ENCODE peak calls at places on chromosomes 2 and 18, in eight cellular contexts. E is suprapubic skin, Y is breast epithelium, X is heart left ventricle, J is adrenal gland, S is A549, V is ovary, G is NB4. I is an unnamed sample.

GRCh38 chr2:40341198-40341597 is 110.7 kb downstream of the SLC8A1 start:
- DNase-seq in E (no peak), G (no peak), S (no peak), J (no peak), Y (no peak), V (no peak), X (no peak), I (no peak)

GRCh38 chr18:51151568-51152511 is 45.6 kb downstream of the MEX3C start:
- DNase-seq in E (no peak), S (no peak), X (no peak), G (peak), Y (no peak), J (no peak), V (no peak), I (peak)

GRCh38 chr2:171480908-171481307 is 41.4 kb upstream of the CYBRD1 start:
- DNase-seq in Y (no peak), X (no peak), G (no peak), V (no peak), E (no peak), J (no peak), S (no peak), I (no peak)

GRCh38 chr18:68428026-68428425 is 286.9 kb downstream of the TMX3 start:
- DNase-seq in J (no peak), S (no peak), E (no peak), V (no peak), Y (no peak), X (no peak), G (no peak), I (no peak)

GRCh38 chr2:236896677-236897076 is 189.0 kb upstream of the COPS8 start:
- DNase-seq in Y (no peak), J (no peak), X (no peak), V (no peak), E (no peak), S (no peak), G (no peak), I (no peak)

GRCh38 chr2:38446972-38447561 is 70.0 kb upstream of the ATL2 start:
- DNase-seq in V (no peak), Y (peak), J (no peak), G (no peak), X (no peak), S (no peak), E (no peak), I (no peak)

GRCh38 chr2:108324531-108325256 is 36.0 kb downstream of the SULT1C2 start:
- DNase-seq in S (peak), E (no peak), Y (no peak), V (no peak), J (no peak), X (no peak), G (no peak), I (no peak)

GRCh38 chr2:200188851-200189250 is 117.6 kb upstream of the SPATS2L start:
- DNase-seq in E (no peak), G (no peak), Y (no peak), X (no peak), S (no peak), V (no peak), J (no peak), I (no peak)

DNA sequence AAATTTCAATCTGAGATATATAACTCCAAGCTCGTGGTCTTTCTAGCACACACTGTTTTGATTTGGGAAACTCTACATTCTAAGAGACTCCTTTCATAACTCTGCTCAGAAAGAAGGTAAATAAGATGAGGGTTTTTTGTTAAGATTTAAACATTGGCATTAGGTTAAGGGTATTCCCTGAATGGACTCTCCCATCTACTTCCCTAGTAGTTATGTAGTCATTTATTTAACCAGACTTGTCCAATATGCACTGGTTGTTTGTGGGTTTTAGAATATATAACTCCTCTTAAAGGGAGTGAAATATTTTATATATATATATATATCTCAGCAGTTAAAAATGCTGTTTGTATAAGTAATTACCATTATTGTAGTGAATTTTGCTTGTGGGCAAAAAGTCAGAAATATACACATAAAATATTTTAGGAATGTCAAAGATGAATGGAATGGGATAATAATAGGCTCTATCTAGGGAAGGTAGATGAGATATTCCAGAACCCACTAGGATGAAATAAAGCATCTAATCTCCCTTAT is 61.5 kb upstream of the WDR75 start:
- DNase-seq in V (no peak), S (no peak), G (no peak), J (no peak), X (no peak), E (no peak), Y (no peak), I (no peak)
- H3K4me3 ChIP-seq in V (no peak), S (peak), G (no peak), J (no peak), X (no peak), E (no peak), Y (no peak), I (no peak)

DNA sequence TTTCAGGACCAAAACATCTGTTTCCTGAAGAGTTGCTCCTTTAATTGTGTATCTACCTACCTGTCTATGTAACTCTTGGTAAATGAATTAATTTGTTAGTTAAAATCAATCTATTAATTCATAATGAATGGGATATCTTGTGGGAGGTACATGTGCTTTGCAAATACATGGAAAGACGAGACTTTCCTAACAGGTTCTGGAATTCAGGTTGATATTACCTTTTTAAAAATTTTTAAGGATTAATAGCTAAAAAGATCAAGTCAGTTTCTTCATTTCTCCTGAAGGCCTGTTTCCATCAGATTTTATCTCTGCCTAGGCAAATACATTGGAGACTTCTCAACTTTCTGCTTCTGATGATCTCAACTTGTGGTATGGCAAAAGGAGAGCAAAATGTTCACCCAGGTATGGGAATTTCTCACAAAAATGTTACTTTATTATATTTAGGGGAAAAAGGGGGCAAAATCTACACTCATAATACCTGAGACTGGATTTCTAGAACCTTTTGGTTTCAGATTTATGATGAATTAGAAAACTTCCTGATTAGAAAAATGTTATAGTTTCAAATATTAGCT is 7.4 kb downstream of the TFPI start:
- DNase-seq in J (no peak), X (no peak), G (no peak), E (no peak), Y (no peak), V (no peak), S (no peak), I (no peak)
- TF ChIP-seq POLR2A in J (no peak), X (no peak), G (no peak), E (no peak), Y (no peak), V (no peak), S (no peak), I (no peak)

GRCh38 chr2:104434363-104434792 is 419.5 kb upstream of the POU3F3 start:
- DNase-seq in J (no peak), G (no peak), V (no peak), Y (no peak), S (no peak), E (no peak), X (no peak), I (no peak)
- H3K4me3 ChIP-seq in J (no peak), G (no peak), V (no peak), Y (peak), S (peak), E (peak), X (peak), I (no peak)

GRCh38 chr2:27494284-27494943 is 586 bp downstream of the FNDC4 start:
- DNase-seq in X (peak), S (no peak), Y (peak), E (peak), J (peak), V (peak), G (no peak), I (peak)

GRCh38 chr2:27496357-27497287 is at the start of gene GCKR:
- DNase-seq in J (peak), S (peak), G (peak), X (no peak), Y (no peak), E (no peak), V (no peak), I (no peak)

GRCh38 chr2:27495840-27496356 is 741 bp upstream of the GCKR start:
- DNase-seq in X (no peak), G (no peak), J (no peak), Y (no peak), E (no peak), V (no peak), S (no peak), I (no peak)

GRCh38 chr2:27493948-27494283 is 1.1 kb downstream of the FNDC4 start:
- DNase-seq in S (no peak), Y (no peak), E (peak), V (no peak), G (no peak), J (no peak), X (no peak), I (no peak)

DNA sequence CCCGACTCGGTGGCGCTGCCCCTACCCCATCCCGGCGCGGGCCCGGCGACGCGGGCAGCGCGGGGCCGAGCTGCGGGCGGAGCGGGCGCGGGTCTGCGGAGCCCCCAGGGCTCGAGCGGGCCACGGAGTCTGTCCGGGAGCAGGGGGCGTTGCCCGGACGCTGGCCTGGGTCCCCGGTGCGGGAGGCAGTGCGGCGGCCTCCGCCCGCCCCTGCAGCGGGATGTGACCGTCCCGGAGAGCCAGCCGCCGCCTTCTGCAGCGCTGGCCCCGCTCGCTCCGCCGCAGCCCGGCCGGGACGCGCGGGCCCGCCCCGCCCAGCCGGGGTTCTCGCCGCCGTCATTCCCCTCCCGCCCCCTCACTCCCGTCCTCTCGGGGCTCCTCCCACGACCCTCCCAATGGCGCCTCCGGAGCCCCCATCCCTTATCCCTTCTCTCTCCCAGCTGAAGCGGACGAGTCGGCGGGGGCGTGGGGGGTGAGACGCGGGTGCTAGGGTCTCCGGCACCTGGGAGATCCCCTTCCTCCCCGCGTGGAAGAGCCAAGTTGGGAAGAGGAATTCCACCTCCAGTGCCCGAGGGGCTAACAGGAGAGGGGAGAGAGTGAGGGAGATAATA is at the start of gene FNDC4:
- DNase-seq in S (no peak), V (peak), E (peak), G (peak), J (peak), X (peak), Y (no peak), I (peak)
- TF ChIP-seq POLR2A in S (peak), V (peak), E (no peak), G (no peak), J (peak), X (no peak), Y (no peak), I (no peak)